ENCODE peak calls at places on chromosomes 4 and X, in ten cellular contexts. One of them, this sample, is unnamed.

GRCh38 chr4:43325220-43325967 is 432.9 kb downstream of the GRXCR1 start:
- DNase-seq in GM12892: no peak
- DNase-seq in Peyer's patch: no peak
- DNase-seq in uterus: no peak
- DNase-seq in spleen: no peak
- DNase-seq in IMR-90: peak
- DNase-seq in tibial nerve: no peak
- DNase-seq in ovary: no peak
- DNase-seq in endothelial cell of umbilical vein: no peak
- DNase-seq in NB4: peak
- DNase-seq in this sample: no peak

GRCh38 chr4:108979754-108980153 is 216.9 kb upstream of the ETNPPL start:
- DNase-seq in GM12892: no peak
- DNase-seq in Peyer's patch: no peak
- DNase-seq in uterus: no peak
- DNase-seq in spleen: no peak
- DNase-seq in IMR-90: no peak
- DNase-seq in tibial nerve: no peak
- DNase-seq in ovary: no peak
- DNase-seq in endothelial cell of umbilical vein: no peak
- DNase-seq in NB4: no peak
- DNase-seq in this sample: no peak

GRCh38 chrX:11265352-11265751 is 27.9 kb upstream of the AMELX start:
- DNase-seq in GM12892: no peak
- DNase-seq in Peyer's patch: no peak
- DNase-seq in uterus: no peak
- DNase-seq in spleen: no peak
- DNase-seq in IMR-90: no peak
- DNase-seq in tibial nerve: no peak
- DNase-seq in ovary: no peak
- DNase-seq in endothelial cell of umbilical vein: no peak
- DNase-seq in NB4: no peak
- DNase-seq in this sample: no peak

GRCh38 chr4:40918330-40918729 is 168.6 kb downstream of the NSUN7 start:
- DNase-seq in GM12892: no peak
- DNase-seq in Peyer's patch: no peak
- DNase-seq in uterus: peak
- DNase-seq in spleen: no peak
- DNase-seq in IMR-90: peak
- DNase-seq in tibial nerve: peak
- DNase-seq in ovary: peak
- DNase-seq in endothelial cell of umbilical vein: peak
- DNase-seq in NB4: no peak
- DNase-seq in this sample: peak

GRCh38 chr4:48187813-48188212 is 53.8 kb upstream of the TXK start:
- DNase-seq in GM12892: no peak
- DNase-seq in Peyer's patch: no peak
- DNase-seq in uterus: no peak
- DNase-seq in spleen: no peak
- DNase-seq in IMR-90: no peak
- DNase-seq in tibial nerve: no peak
- DNase-seq in ovary: no peak
- DNase-seq in endothelial cell of umbilical vein: no peak
- DNase-seq in NB4: no peak
- DNase-seq in this sample: no peak

GRCh38 chr4:8044699-8045098 is 105.0 kb upstream of the AFAP1 start:
- DNase-seq in GM12892: no peak
- DNase-seq in Peyer's patch: no peak
- DNase-seq in uterus: no peak
- DNase-seq in spleen: no peak
- DNase-seq in IMR-90: no peak
- DNase-seq in tibial nerve: no peak
- DNase-seq in ovary: no peak
- DNase-seq in endothelial cell of umbilical vein: no peak
- DNase-seq in NB4: no peak
- DNase-seq in this sample: no peak

GRCh38 chr4:6641164-6641970 is 882 bp downstream of the MRFAP1 start:
- DNase-seq in GM12892: peak
- DNase-seq in Peyer's patch: peak
- DNase-seq in uterus: peak
- DNase-seq in spleen: peak
- DNase-seq in IMR-90: peak
- DNase-seq in tibial nerve: peak
- DNase-seq in ovary: peak
- DNase-seq in endothelial cell of umbilical vein: peak
- DNase-seq in NB4: peak
- DNase-seq in this sample: peak

GRCh38 chr4:154489558-154490260 is 1.9 kb downstream of the DCHS2 start:
- DNase-seq in GM12892: peak
- DNase-seq in Peyer's patch: no peak
- DNase-seq in uterus: no peak
- DNase-seq in spleen: peak
- DNase-seq in IMR-90: no peak
- DNase-seq in tibial nerve: no peak
- DNase-seq in ovary: no peak
- DNase-seq in endothelial cell of umbilical vein: no peak
- DNase-seq in NB4: no peak
- DNase-seq in this sample: no peak

GRCh38 chr4:159227984-159228383 is 125.1 kb downstream of the RAPGEF2 start:
- DNase-seq in GM12892: no peak
- DNase-seq in Peyer's patch: no peak
- DNase-seq in uterus: peak
- DNase-seq in spleen: peak
- DNase-seq in IMR-90: peak
- DNase-seq in tibial nerve: peak
- DNase-seq in ovary: peak
- DNase-seq in endothelial cell of umbilical vein: peak
- DNase-seq in NB4: no peak
- DNase-seq in this sample: peak

DNA sequence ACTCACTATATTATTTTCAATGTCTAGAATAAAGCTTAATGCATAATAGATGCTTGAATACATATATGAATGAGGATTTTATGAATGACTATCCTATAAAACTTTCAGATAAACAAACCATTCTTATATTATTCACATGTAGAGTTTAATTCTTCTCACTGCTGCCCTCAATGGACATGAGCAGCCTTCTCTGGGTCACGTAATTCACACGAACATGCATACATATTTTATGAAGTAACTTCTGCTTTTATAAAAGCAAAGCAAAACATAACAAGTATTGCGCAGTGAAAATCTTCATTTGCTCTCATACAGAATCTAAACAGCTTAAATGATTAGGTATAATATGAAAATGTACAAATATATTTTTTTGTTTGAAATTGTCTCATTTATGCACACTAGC is 116.7 kb downstream of the TMA16 start:
- DNase-seq in GM12892: no peak
- DNase-seq in Peyer's patch: no peak
- DNase-seq in uterus: no peak
- DNase-seq in spleen: no peak
- DNase-seq in IMR-90: no peak
- DNase-seq in tibial nerve: no peak
- DNase-seq in ovary: no peak
- DNase-seq in endothelial cell of umbilical vein: no peak
- DNase-seq in NB4: peak
- DNase-seq in this sample: no peak
- TF ChIP-seq POLR2A in GM12892: no peak
- TF ChIP-seq POLR2A in Peyer's patch: no peak
- TF ChIP-seq POLR2A in uterus: no peak
- TF ChIP-seq POLR2A in spleen: no peak
- TF ChIP-seq POLR2A in IMR-90: no peak
- TF ChIP-seq POLR2A in tibial nerve: no peak
- TF ChIP-seq POLR2A in ovary: no peak
- TF ChIP-seq POLR2A in endothelial cell of umbilical vein: no peak
- TF ChIP-seq POLR2A in NB4: no peak
- TF ChIP-seq POLR2A in this sample: no peak

GRCh38 chr4:55345980-55346850 is at the start of gene SRD5A3:
- DNase-seq in GM12892: peak
- DNase-seq in Peyer's patch: peak
- DNase-seq in uterus: peak
- DNase-seq in spleen: peak
- DNase-seq in IMR-90: peak
- DNase-seq in tibial nerve: peak
- DNase-seq in ovary: peak
- DNase-seq in endothelial cell of umbilical vein: peak
- DNase-seq in NB4: peak
- DNase-seq in this sample: peak
- TF ChIP-seq POLR2A in GM12892: peak
- TF ChIP-seq POLR2A in Peyer's patch: no peak
- TF ChIP-seq POLR2A in uterus: peak
- TF ChIP-seq POLR2A in spleen: no peak
- TF ChIP-seq POLR2A in IMR-90: peak
- TF ChIP-seq POLR2A in tibial nerve: peak
- TF ChIP-seq POLR2A in ovary: no peak
- TF ChIP-seq POLR2A in endothelial cell of umbilical vein: peak
- TF ChIP-seq POLR2A in NB4: peak
- TF ChIP-seq POLR2A in this sample: peak

GRCh38 chrX:31219174-31219573 is 147.3 kb upstream of the FTHL17 start:
- DNase-seq in GM12892: no peak
- DNase-seq in Peyer's patch: no peak
- DNase-seq in uterus: no peak
- DNase-seq in spleen: no peak
- DNase-seq in IMR-90: no peak
- DNase-seq in tibial nerve: no peak
- DNase-seq in ovary: no peak
- DNase-seq in endothelial cell of umbilical vein: no peak
- DNase-seq in NB4: no peak
- DNase-seq in this sample: no peak

GRCh38 chrX:31217111-31217510 is 145.3 kb upstream of the FTHL17 start:
- DNase-seq in GM12892: no peak
- DNase-seq in Peyer's patch: no peak
- DNase-seq in uterus: no peak
- DNase-seq in spleen: no peak
- DNase-seq in IMR-90: no peak
- DNase-seq in tibial nerve: no peak
- DNase-seq in ovary: no peak
- DNase-seq in endothelial cell of umbilical vein: peak
- DNase-seq in NB4: no peak
- DNase-seq in this sample: no peak

GRCh38 chrX:31212856-31213748 is 141.3 kb upstream of the FTHL17 start:
- DNase-seq in GM12892: no peak
- DNase-seq in Peyer's patch: no peak
- DNase-seq in uterus: no peak
- DNase-seq in spleen: no peak
- DNase-seq in IMR-90: no peak
- DNase-seq in tibial nerve: no peak
- DNase-seq in ovary: no peak
- DNase-seq in endothelial cell of umbilical vein: peak
- DNase-seq in NB4: no peak
- DNase-seq in this sample: no peak

GRCh38 chrX:31213941-31214340 is 142.1 kb upstream of the FTHL17 start:
- DNase-seq in GM12892: no peak
- DNase-seq in Peyer's patch: no peak
- DNase-seq in uterus: no peak
- DNase-seq in spleen: no peak
- DNase-seq in IMR-90: peak
- DNase-seq in tibial nerve: no peak
- DNase-seq in ovary: peak
- DNase-seq in endothelial cell of umbilical vein: peak
- DNase-seq in NB4: peak
- DNase-seq in this sample: no peak

DNA sequence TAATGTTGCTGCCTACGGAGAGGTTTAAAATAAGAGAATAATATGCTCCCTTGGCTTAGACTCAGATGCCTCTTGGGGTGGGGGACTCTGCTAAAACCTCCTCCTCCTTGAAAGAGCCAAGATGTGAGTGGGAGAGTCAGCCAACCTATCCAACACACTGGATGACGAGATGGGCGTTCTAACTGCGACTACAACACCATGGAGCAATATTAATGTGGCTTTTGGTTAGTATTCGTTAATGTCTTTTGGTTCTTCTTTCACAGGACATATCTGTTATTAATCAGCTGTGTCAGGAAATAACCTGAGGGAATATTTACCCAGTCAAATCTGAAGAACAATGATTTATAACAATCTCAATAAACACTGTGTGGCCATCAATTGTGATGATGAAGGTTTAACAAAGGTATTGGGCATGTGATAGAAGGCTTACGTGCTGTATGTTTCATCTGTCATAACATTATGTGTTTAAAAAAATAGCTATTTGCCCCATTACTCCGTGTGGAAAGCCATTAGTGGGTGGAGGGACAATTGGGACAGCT is 143.5 kb upstream of the FTHL17 start:
- DNase-seq in GM12892: no peak
- DNase-seq in Peyer's patch: no peak
- DNase-seq in uterus: no peak
- DNase-seq in spleen: no peak
- DNase-seq in IMR-90: no peak
- DNase-seq in tibial nerve: no peak
- DNase-seq in ovary: no peak
- DNase-seq in endothelial cell of umbilical vein: no peak
- DNase-seq in NB4: no peak
- DNase-seq in this sample: no peak
- TF ChIP-seq POLR2A in GM12892: no peak
- TF ChIP-seq POLR2A in Peyer's patch: no peak
- TF ChIP-seq POLR2A in uterus: no peak
- TF ChIP-seq POLR2A in spleen: no peak
- TF ChIP-seq POLR2A in IMR-90: no peak
- TF ChIP-seq POLR2A in tibial nerve: no peak
- TF ChIP-seq POLR2A in ovary: no peak
- TF ChIP-seq POLR2A in endothelial cell of umbilical vein: no peak
- TF ChIP-seq POLR2A in NB4: no peak
- TF ChIP-seq POLR2A in this sample: no peak

GRCh38 chr4:140053185-140053584 is 100.8 kb downstream of the MAML3 start:
- DNase-seq in GM12892: no peak
- DNase-seq in Peyer's patch: no peak
- DNase-seq in uterus: no peak
- DNase-seq in spleen: no peak
- DNase-seq in IMR-90: no peak
- DNase-seq in tibial nerve: no peak
- DNase-seq in ovary: no peak
- DNase-seq in endothelial cell of umbilical vein: no peak
- DNase-seq in NB4: no peak
- DNase-seq in this sample: no peak
- TF ChIP-seq POLR2A in GM12892: no peak
- TF ChIP-seq POLR2A in Peyer's patch: no peak
- TF ChIP-seq POLR2A in uterus: no peak
- TF ChIP-seq POLR2A in spleen: no peak
- TF ChIP-seq POLR2A in IMR-90: no peak
- TF ChIP-seq POLR2A in tibial nerve: no peak
- TF ChIP-seq POLR2A in ovary: no peak
- TF ChIP-seq POLR2A in endothelial cell of umbilical vein: no peak
- TF ChIP-seq POLR2A in NB4: no peak
- TF ChIP-seq POLR2A in this sample: no peak

DNA sequence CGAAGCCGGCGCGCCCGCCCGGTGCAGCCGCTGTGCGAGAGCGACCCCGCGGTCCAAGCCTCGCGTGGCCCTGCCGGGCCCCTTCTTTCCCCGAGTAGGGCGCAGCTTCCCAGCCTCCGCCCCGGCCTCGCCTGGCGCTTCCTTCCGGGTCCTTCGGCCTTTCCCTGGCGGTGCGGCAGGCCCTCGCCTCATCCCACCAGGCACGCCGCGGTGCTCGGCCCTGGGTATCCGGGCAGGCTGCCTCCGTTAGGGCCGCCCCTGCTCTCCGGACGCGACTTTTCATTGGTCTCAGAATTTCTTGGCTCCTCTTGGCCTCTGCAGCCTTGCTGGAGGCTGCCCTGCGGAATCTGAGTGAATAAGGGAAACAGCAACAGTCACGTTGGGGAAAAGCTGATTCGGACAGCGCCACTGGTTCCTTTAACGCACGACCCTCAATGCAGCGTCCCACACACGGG is 429 bp downstream of the UVSSA start:
- DNase-seq in GM12892: peak
- DNase-seq in Peyer's patch: peak
- DNase-seq in uterus: peak
- DNase-seq in spleen: peak
- DNase-seq in IMR-90: peak
- DNase-seq in tibial nerve: peak
- DNase-seq in ovary: peak
- DNase-seq in endothelial cell of umbilical vein: peak
- DNase-seq in NB4: peak
- DNase-seq in this sample: peak
- TF ChIP-seq POLR2A in GM12892: peak
- TF ChIP-seq POLR2A in Peyer's patch: no peak
- TF ChIP-seq POLR2A in uterus: no peak
- TF ChIP-seq POLR2A in spleen: no peak
- TF ChIP-seq POLR2A in IMR-90: peak
- TF ChIP-seq POLR2A in tibial nerve: peak
- TF ChIP-seq POLR2A in ovary: no peak
- TF ChIP-seq POLR2A in endothelial cell of umbilical vein: peak
- TF ChIP-seq POLR2A in NB4: peak
- TF ChIP-seq POLR2A in this sample: peak

This sample was measured in adrenal gland.